ENCODE peak calls at places on chromosomes 3 and 15, in ten cellular contexts. U is choroid plexus epithelial cell; B is T-helper 1 cell; I is hippocampal formation; J is fibroblast of pulmonary artery; P is central memory CD4-positive, alpha-beta T cell; H is HT1080; O is A172; A is Right ventricle myocardium superior; C is A549. E is an unnamed sample.

GRCh38 chr15:31434418-31435255 is 108.0 kb downstream of the KLF13 start:
- DNase-seq in U (peak), B (peak), I (no peak), J (peak), P (peak), H (peak), O (peak), A (peak), C (no peak), E (peak)

GRCh38 chr15:47661661-47662180 is 55.6 kb upstream of the SEMA6D start:
- DNase-seq in U (no peak), B (no peak), I (no peak), J (no peak), P (no peak), H (no peak), O (no peak), A (no peak), C (no peak), E (no peak)

GRCh38 chr3:154101250-154101649 is 19.9 kb upstream of the ARHGEF26 start:
- DNase-seq in U (no peak), B (no peak), I (no peak), J (no peak), P (no peak), H (no peak), O (no peak), A (no peak), C (no peak), E (no peak)

GRCh38 chr15:60328852-60329443 is 68.8 kb downstream of the ANXA2 start:
- DNase-seq in U (peak), B (no peak), I (no peak), J (peak), P (peak), H (no peak), O (no peak), A (no peak), C (no peak), E (no peak)

GRCh38 chr15:60126661-60127060 is 122.5 kb downstream of the FOXB1 start:
- DNase-seq in U (no peak), B (no peak), I (no peak), J (no peak), P (no peak), H (no peak), O (no peak), A (no peak), C (no peak), E (no peak)

GRCh38 chr3:20668411-20668810 is 482.4 kb upstream of the SGO1 start:
- DNase-seq in U (peak), B (no peak), I (no peak), J (peak), P (no peak), H (peak), O (peak), A (no peak), C (no peak), E (peak)

GRCh38 chr3:49173116-49173791 is 1.9 kb downstream of the KLHDC8B start:
- DNase-seq in U (peak), B (no peak), I (no peak), J (peak), P (no peak), H (peak), O (no peak), A (peak), C (no peak), E (no peak)

GRCh38 chr3:152126260-152126659 is 142.5 kb upstream of the MBNL1 start:
- DNase-seq in U (peak), B (no peak), I (no peak), J (peak), P (no peak), H (peak), O (peak), A (no peak), C (no peak), E (no peak)

GRCh38 chr3:10090181-10090580 is 17.9 kb downstream of the FANCD2OS start:
- DNase-seq in U (no peak), B (no peak), I (no peak), J (no peak), P (no peak), H (no peak), O (no peak), A (no peak), C (no peak), E (no peak)

GRCh38 chr3:150761831-150762661 is 923 bp downstream of the SIAH2 start:
- DNase-seq in U (peak), B (no peak), I (peak), J (peak), P (peak), H (peak), O (peak), A (peak), C (peak), E (peak)

GRCh38 chr3:102057781-102058421 is 208.6 kb downstream of the NFKBIZ start:
- DNase-seq in U (no peak), B (no peak), I (no peak), J (no peak), P (peak), H (no peak), O (no peak), A (no peak), C (no peak), E (no peak)

GRCh38 chr15:68056097-68056865 is 2.2 kb downstream of the PIAS1 start:
- DNase-seq in U (no peak), B (no peak), I (no peak), J (no peak), P (no peak), H (no peak), O (no peak), A (no peak), C (no peak), E (no peak)

GRCh38 chr15:59436774-59437472 is 1.1 kb upstream of the FAM81A start:
- DNase-seq in U (peak), B (no peak), I (no peak), J (peak), P (no peak), H (no peak), O (no peak), A (no peak), C (no peak), E (no peak)

GRCh38 chr3:170844377-170844776 is 25.6 kb downstream of the RPL22L1 start:
- DNase-seq in U (no peak), B (no peak), I (no peak), J (no peak), P (no peak), H (no peak), O (no peak), A (no peak), C (no peak), E (no peak)

GRCh38 chr15:53693729-53694533 is 65.5 kb downstream of the WDR72 start:
- DNase-seq in U (peak), B (no peak), I (peak), J (no peak), P (no peak), H (no peak), O (no peak), A (peak), C (no peak), E (peak)